ENCODE peak calls at places on chromosomes 13 and 19, in four cellular contexts. Z is SK-N-SH, Y is K562, E is H1. S is an unnamed sample.
A peak's percentile ranks its signal among the peaks of the same experiment; 100 is the strongest.

GRCh38 chr19:51637362-51637978 is 7.3 kb upstream of the SIGLEC5 start:
- DNase-seq in Y (peak; percentile 61), E (no peak), Z (peak; percentile 33), S (no peak)

GRCh38 chr13:92017737-92018136 is 619.3 kb downstream of the GPC5 start:
- DNase-seq in Z (no peak), E (no peak), Y (no peak), S (no peak)

GRCh38 chr19:50554212-50554611 is 14.0 kb downstream of the LRRC4B start:
- DNase-seq in Z (no peak), Y (no peak), E (no peak), S (no peak)

GRCh38 chr13:79466852-79467251 is 14.1 kb upstream of the NDFIP2 start:
- DNase-seq in Y (no peak), E (no peak), Z (no peak), S (no peak)

GRCh38 chr19:11013771-11014170 is 52.9 kb downstream of the SMARCA4 start:
- DNase-seq in Z (no peak), Y (no peak), E (no peak), S (no peak)

GRCh38 chr19:37931941-37932655 is 25.1 kb downstream of the SIPA1L3 start:
- DNase-seq in Y (no peak), Z (no peak), E (peak; percentile 78), S (peak; percentile 69)

GRCh38 chr13:93552596-93552995 is 326.0 kb downstream of the GPC6 start:
- DNase-seq in Z (no peak), E (no peak), Y (no peak), S (no peak)

GRCh38 chr19:55058781-55059610 is 4.0 kb downstream of the RDH13 start:
- DNase-seq in Y (no peak), Z (no peak), E (no peak), S (no peak)

GRCh38 chr13:62193919-62194318 is 778.3 kb upstream of the PCDH20 start:
- DNase-seq in Y (no peak), E (no peak), Z (no peak), S (no peak)

GRCh38 chr13:36275190-36276002 is 22.2 kb downstream of the CCDC169 start:
- DNase-seq in Z (peak; percentile 39), Y (no peak), E (no peak), S (no peak)

GRCh38 chr13:98089826-98090225 is 53.1 kb upstream of the FARP1 start:
- DNase-seq in Z (no peak), Y (no peak), E (no peak), S (no peak)

GRCh38 chr13:34107814-34108213 is 289.9 kb downstream of the RFC3 start:
- DNase-seq in E (no peak), Y (no peak), Z (no peak), S (no peak)

GRCh38 chr19:752652-753517 is 2.0 kb downstream of the MISP start:
- DNase-seq in E (no peak), Z (no peak), Y (peak; percentile 34), S (no peak)

GRCh38 chr19:588093-588742 is 1.5 kb upstream of the HCN2 start:
- DNase-seq in Z (peak; percentile 92), E (peak; percentile 90), Y (peak; percentile 53), S (peak; percentile 90)

GRCh38 chr13:33992891-33993336 is 175.0 kb downstream of the RFC3 start:
- DNase-seq in E (no peak), Y (no peak), Z (no peak), S (no peak)

GRCh38 chr19:17965370-17966114 is 1.4 kb upstream of the KCNN1 start:
- DNase-seq in Y (peak; percentile 6), E (no peak), Z (no peak), S (no peak)

GRCh38 chr19:14002571-14003278 is 3.4 kb downstream of the RFX1 start:
- DNase-seq in E (no peak), Y (no peak), Z (no peak), S (no peak)

GRCh38 chr13:22017226-22017625 is 346.4 kb downstream of the FGF9 start:
- DNase-seq in Z (no peak), Y (no peak), E (no peak), S (no peak)

GRCh38 chr19:13082192-13083007 is 20.3 kb downstream of the LYL1 start:
- DNase-seq in Z (peak; percentile 66), E (no peak), Y (peak; percentile 49), S (peak; percentile 60)

GRCh38 chr19:46849610-46850009 is 1.0 kb downstream of the AP2S1 start:
- DNase-seq in E (no peak), Z (no peak), Y (peak; percentile 11), S (no peak)

GRCh38 chr13:52862358-52863206 is 14.1 kb upstream of the PCDH8 start:
- DNase-seq in E (peak; percentile 89), Z (peak; percentile 59), Y (peak; percentile 59), S (peak; percentile 74)

GRCh38 chr19:8208710-8209110 is 460 bp upstream of the CERS4 start:
- DNase-seq in Y (no peak), Z (no peak), E (no peak), S (no peak)

GRCh38 chr13:74768521-74769090 is 634.4 kb upstream of the KLF12 start:
- DNase-seq in Y (no peak), E (no peak), Z (no peak), S (no peak)

GRCh38 chr19:3176715-3177501 is 1.7 kb upstream of the S1PR4 start:
- DNase-seq in E (no peak), Z (no peak), Y (peak; percentile 77), S (no peak)

GRCh38 chr13:48892311-48892710 is 83.4 kb upstream of the FNDC3A start:
- DNase-seq in Z (no peak), Y (no peak), E (no peak), S (no peak)

GRCh38 chr19:12137541-12137940 is 2.6 kb downstream of the ZNF20 start:
- DNase-seq in Y (peak; percentile 18), Z (no peak), E (no peak), S (peak; percentile 15)

GRCh38 chr13:92640936-92641335 is 585.7 kb upstream of the GPC6 start:
- DNase-seq in E (no peak), Y (no peak), Z (no peak), S (no peak)

GRCh38 chr19:2261438-2262172 is 5.4 kb upstream of the JSRP1 start:
- DNase-seq in Y (no peak), Z (peak; percentile 49), E (peak; percentile 78), S (peak; percentile 74)

GRCh38 chr19:20423381-20424207 is 142.0 kb downstream of the ZNF737 start:
- DNase-seq in Y (no peak), Z (peak; percentile 15), E (peak; percentile 61), S (peak; percentile 34)
- TF ChIP-seq USF2 in Y (peak; percentile 29), Z (no peak), E (peak; percentile 65), S (peak; percentile 86)

GRCh38 chr19:48637449-48637947 is 319 bp upstream of the DBP start:
- DNase-seq in E (peak; percentile 97), Z (peak; percentile 91), Y (peak; percentile 81), S (peak; percentile 99)

GRCh38 chr19:48637948-48638830 is 1.0 kb upstream of the DBP start:
- DNase-seq in Z (peak; percentile 93), E (peak; percentile 67), Y (peak; percentile 80), S (peak; percentile 85)

GRCh38 chr19:48641850-48642249 is 4.1 kb downstream of the CA11 start:
- DNase-seq in Y (no peak), E (no peak), Z (no peak), S (no peak)

GRCh38 chr19:48638831-48639381 is 1.7 kb upstream of the DBP start:
- DNase-seq in Z (peak; percentile 69), Y (peak; percentile 77), E (peak; percentile 86), S (peak; percentile 68)

DNA sequence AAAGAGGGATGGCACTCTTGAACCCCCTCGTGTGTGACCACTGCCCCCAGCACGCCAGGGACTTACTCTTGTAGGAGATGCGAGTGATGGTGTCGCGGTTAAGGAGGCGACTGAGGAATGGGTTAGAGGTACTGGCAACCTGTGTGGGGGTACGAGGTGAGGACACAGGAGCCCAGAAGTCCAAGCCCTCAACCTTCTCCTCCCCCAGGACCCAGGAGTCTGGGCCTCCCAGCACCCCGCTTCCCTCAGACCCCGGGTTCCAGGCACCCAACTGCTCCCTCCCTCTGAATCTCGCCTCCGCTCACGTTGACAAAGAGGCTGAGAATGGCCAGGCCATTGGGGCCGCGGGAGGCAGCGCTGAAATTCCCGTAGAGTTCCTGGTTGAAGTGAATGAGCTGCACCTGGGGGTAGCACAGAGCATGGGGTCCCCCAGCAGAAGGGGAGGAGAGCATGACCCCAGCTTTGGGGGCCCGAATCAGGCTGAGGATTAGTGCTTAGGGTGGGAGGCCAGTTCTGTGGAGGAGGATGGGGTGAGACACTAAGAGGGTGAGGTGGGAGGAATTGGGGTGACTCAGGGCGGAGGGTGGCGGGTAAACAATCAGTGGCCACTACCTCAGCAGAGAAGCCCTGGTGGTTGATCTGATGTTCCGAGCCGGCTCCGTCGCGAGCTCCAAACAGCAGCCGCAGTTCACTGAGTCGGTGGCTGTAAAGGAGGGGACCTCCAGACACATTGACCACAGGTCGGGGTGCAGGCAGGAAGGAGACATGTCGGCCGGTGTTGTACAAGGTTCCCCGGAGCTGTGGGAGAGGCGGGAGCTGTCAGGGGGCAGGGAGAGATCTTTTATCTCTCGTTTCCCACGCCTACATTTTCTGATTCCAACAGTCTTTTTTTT is 2.5 kb upstream of the DBP start:
- DNase-seq in Z (no peak), Y (peak; percentile 54), E (no peak), S (no peak)
- TF ChIP-seq TEAD4 in Z (no peak), Y (no peak), E (no peak), S (no peak)

DNA sequence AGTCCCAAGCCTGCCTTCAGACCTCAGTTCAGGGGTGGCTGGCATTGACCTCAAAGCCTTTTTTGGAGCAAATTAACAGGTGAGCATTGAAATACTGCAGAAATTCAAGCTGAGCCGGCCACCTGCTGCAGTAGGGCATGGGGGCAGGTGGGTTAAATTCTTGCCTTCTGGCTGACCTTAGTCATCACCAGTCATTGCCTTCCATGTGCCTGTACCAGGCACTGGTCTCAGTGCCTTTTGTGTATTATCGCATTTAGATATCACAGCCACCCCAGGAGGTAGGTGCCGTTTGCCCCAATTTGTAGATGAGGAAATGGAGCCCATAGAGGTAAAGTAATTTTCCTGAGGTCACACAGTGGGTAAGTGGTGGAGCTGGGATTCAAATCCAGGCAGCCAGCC is 7.2 kb downstream of the PPP1R37 start:
- DNase-seq in Y (no peak), E (no peak), Z (no peak), S (no peak)
- TF ChIP-seq USF2 in Y (no peak), E (no peak), Z (no peak), S (no peak)

DNA sequence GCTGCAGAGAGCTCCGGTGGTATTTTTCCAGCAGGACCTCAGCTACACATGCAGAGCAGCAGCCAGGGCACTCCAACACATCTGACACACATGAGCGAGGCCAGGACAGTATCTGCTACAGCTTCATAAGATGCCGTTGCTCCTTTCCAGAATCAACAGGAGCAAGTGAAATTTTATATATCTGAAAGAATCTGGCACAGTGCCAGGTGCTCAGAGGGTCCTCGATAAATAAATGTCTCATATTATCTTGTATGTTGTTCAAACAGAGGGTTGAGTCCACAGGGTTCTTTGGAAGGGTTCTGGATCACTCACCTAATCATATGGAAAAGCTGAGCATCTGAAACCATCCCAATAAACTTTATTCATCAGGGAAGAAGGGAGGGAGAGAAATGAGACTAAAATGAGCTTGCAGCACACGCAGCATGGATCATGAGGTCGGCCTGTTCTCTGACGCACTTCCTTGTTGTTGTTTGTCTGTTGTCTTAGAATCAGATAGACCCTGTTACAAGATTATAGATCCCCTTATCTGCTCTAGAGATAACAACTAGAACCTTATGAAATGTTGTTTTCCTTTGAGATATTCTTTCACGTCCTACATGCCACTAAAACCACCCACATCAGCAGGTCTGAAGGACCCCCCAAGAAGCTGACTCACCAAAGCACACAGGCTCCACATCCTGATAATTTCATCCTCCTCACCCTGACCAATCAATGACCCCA is 3.2 kb upstream of the METTL21C start:
- DNase-seq in E (no peak), Y (no peak), Z (no peak), S (no peak)
- TF ChIP-seq TEAD4 in E (no peak), Y (no peak), Z (no peak), S (no peak)

GRCh38 chr19:4722671-4723464 is 774 bp downstream of the DPP9 start:
- DNase-seq in E (no peak), Y (no peak), Z (no peak), S (no peak)
- TF ChIP-seq USF2 in E (no peak), Y (no peak), Z (no peak), S (no peak)

S was measured in WTC11.